ENCODE peak calls at places on chromosome 12, in six cellular contexts. B is neural progenitor cell, U is adrenal gland, M is esophagus squamous epithelium, R is right lobe of liver, W is lung. N is an unnamed sample. For H3K4me1, the result is how much of the 10 kb centered on the place peaks cover.

GRCh38 chr12:51070004-51070403 is 13.4 kb downstream of the CSRNP2 start:
- DNase-seq in M (no peak), B (no peak), W (peak), R (no peak), U (no peak), N (no peak)

GRCh38 chr12:115121053-115121452 is 437.1 kb upstream of the TBX3 start:
- DNase-seq in U (no peak), R (no peak), B (no peak), M (no peak), W (no peak), N (no peak)

GRCh38 chr12:93974252-93974651 is 174.1 kb upstream of the PLXNC1 start:
- DNase-seq in U (no peak), B (no peak), R (no peak), M (no peak), W (no peak), N (no peak)

GRCh38 chr12:106358410-106359241 is 1.1 kb downstream of the POLR3B start:
- DNase-seq in U (no peak), B (no peak), W (peak), R (peak), M (no peak), N (no peak)

GRCh38 chr12:55838361-55838760 is 4.4 kb downstream of the MMP19 start:
- DNase-seq in W (no peak), R (no peak), M (no peak), B (no peak), U (no peak), N (no peak)

GRCh38 chr12:31732926-31733548 is 4.2 kb upstream of the AMN1 start:
- DNase-seq in U (no peak), R (no peak), M (no peak), W (no peak), B (no peak), N (no peak)

GRCh38 chr12:50058743-50059312 is 1.4 kb downstream of the ASIC1 start:
- DNase-seq in M (no peak), W (no peak), R (no peak), B (no peak), U (no peak), N (no peak)

GRCh38 chr12:57118711-57119271 is 7.6 kb upstream of the STAT6 start:
- DNase-seq in R (no peak), U (no peak), B (no peak), M (no peak), W (no peak), N (no peak)

GRCh38 chr12:104605685-104606084 is 148.9 kb downstream of the CHST11 start:
- DNase-seq in R (peak), B (no peak), M (no peak), W (peak), U (peak), N (peak)

GRCh38 chr12:127489055-127489454 is 777.9 kb upstream of the TMEM132C start:
- DNase-seq in B (no peak), M (no peak), U (no peak), W (no peak), R (no peak), N (no peak)

GRCh38 chr12:49298160-49298559 is 3.2 kb downstream of the PRPH start:
- DNase-seq in M (no peak), W (no peak), B (no peak), R (no peak), U (no peak), N (no peak)

GRCh38 chr12:127260959-127261358 is 1006.0 kb upstream of the TMEM132C start:
- DNase-seq in B (no peak), R (no peak), W (no peak), M (no peak), U (no peak), N (no peak)

GRCh38 chr12:449203-449602 is 10.5 kb upstream of the B4GALNT3 start:
- DNase-seq in M (no peak), W (no peak), B (no peak), R (no peak), U (no peak), N (no peak)

GRCh38 chr12:12405882-12406281 is 49.0 kb downstream of the BORCS5 start:
- DNase-seq in M (no peak), W (peak), R (peak), U (peak), B (no peak), N (peak)

GRCh38 chr12:127485528-127485927 is 781.4 kb upstream of the TMEM132C start:
- DNase-seq in W (no peak), B (no peak), U (peak), M (no peak), R (no peak), N (no peak)

GRCh38 chr12:22588817-22589216 is 36.2 kb upstream of the ETNK1 start:
- DNase-seq in R (no peak), U (no peak), W (no peak), B (no peak), M (no peak), N (no peak)

GRCh38 chr12:28065374-28065773 is 92.8 kb upstream of the PTHLH start:
- DNase-seq in W (no peak), M (no peak), R (no peak), B (no peak), U (no peak), N (no peak)

GRCh38 chr12:28023156-28023887 is 50.8 kb upstream of the PTHLH start:
- DNase-seq in R (no peak), M (no peak), B (no peak), U (no peak), W (no peak), N (no peak)

DNA sequence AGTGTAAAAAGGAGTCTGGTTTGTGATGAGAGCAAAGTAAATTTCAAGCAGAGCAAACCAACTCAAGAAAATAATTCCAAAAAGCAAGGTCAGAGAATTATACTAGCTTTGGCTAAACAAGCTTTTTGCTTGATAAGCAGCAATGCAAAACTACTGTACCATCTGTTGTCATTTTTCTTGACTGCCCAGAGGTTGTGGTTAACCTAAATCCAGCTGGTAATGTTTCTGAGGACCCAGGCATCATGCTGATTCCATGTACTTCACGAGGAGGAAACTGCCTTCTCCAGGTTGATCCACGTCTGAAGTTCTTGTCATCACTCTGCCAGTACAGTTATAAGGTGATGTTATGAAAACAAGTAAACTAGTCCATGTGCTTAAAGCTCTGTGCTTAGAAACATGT is 185.2 kb downstream of the ACSS3 start:
- DNase-seq in W (no peak), R (no peak), U (no peak), M (no peak), B (no peak), N (no peak)
- TF ChIP-seq CTCF in W (no peak), R (no peak), U (no peak), M (no peak), B (no peak), N (no peak)

GRCh38 chr12:61991663-61992062 is 268.5 kb upstream of the USP15 start:
- DNase-seq in W (no peak), R (no peak), M (no peak), B (no peak), U (no peak), N (no peak)
- H3K4me1 ChIP-seq in W (under half), R (under half), M (under half), B (under half), U (under half), N (under half)

GRCh38 chr12:67515679-67516363 is 132.7 kb upstream of the DYRK2 start:
- DNase-seq in U (no peak), M (no peak), W (no peak), R (no peak), B (no peak), N (no peak)
- H3K4me3 ChIP-seq in U (no peak), M (no peak), W (no peak), R (no peak), B (no peak), N (no peak)

GRCh38 chr12:116524964-116525379 is 34.2 kb upstream of the MAP1LC3B2 start:
- DNase-seq in U (no peak), R (no peak), W (no peak), M (no peak), B (peak), N (no peak)
- TF ChIP-seq CTCF in U (no peak), R (no peak), W (no peak), M (peak), B (peak), N (no peak)

GRCh38 chr12:53101931-53102781 is 1.1 kb upstream of the SOAT2 start:
- DNase-seq in W (no peak), B (no peak), M (no peak), R (no peak), U (no peak), N (no peak)

GRCh38 chr12:53098982-53099651 is 1.6 kb downstream of the IGFBP6 start:
- DNase-seq in B (peak), R (peak), M (no peak), U (peak), W (peak), N (peak)

GRCh38 chr12:53102883-53103807 is at the start of gene SOAT2:
- DNase-seq in M (no peak), B (no peak), R (no peak), W (no peak), U (no peak), N (no peak)

GRCh38 chr12:53100466-53101151 is 2.7 kb upstream of the SOAT2 start:
- DNase-seq in W (no peak), U (no peak), R (no peak), M (no peak), B (no peak), N (no peak)

DNA sequence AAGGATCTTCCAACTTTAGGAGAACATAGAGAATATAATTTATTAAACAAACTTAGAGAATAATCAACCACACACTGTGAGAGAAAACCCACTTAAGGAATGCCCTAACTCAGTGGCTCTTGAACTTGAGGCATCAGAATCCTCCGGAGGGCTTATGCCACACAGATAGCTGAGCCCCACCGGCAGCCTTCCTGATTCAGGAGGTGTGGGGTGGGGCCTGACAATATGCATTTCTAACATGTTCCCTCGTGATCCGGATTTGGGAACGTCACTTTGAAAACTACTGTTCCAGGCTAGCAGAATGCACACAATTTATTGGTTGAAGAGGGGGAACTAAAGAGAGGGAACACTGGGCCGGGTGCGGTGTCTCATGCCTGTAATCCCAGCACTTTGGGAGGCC is 2.0 kb upstream of the SOAT2 start:
- DNase-seq in U (no peak), W (no peak), M (no peak), B (no peak), R (no peak), N (no peak)
- H3K4me1 ChIP-seq in U (under half), W (under half), M (half or more), B (under half), R (under half), N (under half)

GRCh38 chr12:23950775-23951391 is 1.4 kb upstream of the SOX5 start:
- DNase-seq in B (peak), U (no peak), M (no peak), W (no peak), R (peak), N (no peak)
- H3K4me3 ChIP-seq in B (peak), U (peak), M (peak), W (peak), R (peak), N (peak)

GRCh38 chr12:62006076-62006732 is 254.0 kb upstream of the USP15 start:
- DNase-seq in M (no peak), R (peak), W (no peak), U (peak), B (peak), N (no peak)
- TF ChIP-seq CTCF in M (peak), R (peak), W (no peak), U (peak), B (peak), N (peak)